ENCODE peak calls at places on chromosomes 7 and 10, in six cellular contexts. T is neuronal stem cell, S is nucleus accumbens, I is ELF-1, G is H9, P is testis. A is an unnamed sample.

GRCh38 chr10:86857097-86857825 is 100.2 kb downstream of the MMRN2 start:
- DNase-seq in T (no peak), S (no peak), I (no peak), G (peak), P (no peak), A (no peak)

GRCh38 chr7:607938-608337 is 88.3 kb upstream of the PDGFA start:
- DNase-seq in T (no peak), S (no peak), I (no peak), G (no peak), P (no peak), A (peak)

GRCh38 chr10:34250722-34251121 is 564.4 kb downstream of the PARD3 start:
- DNase-seq in T (no peak), S (no peak), I (no peak), G (no peak), P (no peak), A (no peak)

GRCh38 chr7:3917466-3917865 is 616.4 kb downstream of the SDK1 start:
- DNase-seq in T (no peak), S (no peak), I (no peak), G (no peak), P (no peak), A (no peak)

GRCh38 chr7:143487566-143487965 is 9.9 kb downstream of the TAS2R41 start:
- DNase-seq in T (no peak), S (no peak), I (no peak), G (no peak), P (peak), A (peak)

GRCh38 chr7:81690251-81690650 is 79.6 kb downstream of the HGF start:
- DNase-seq in T (no peak), S (no peak), I (peak), G (peak), P (no peak), A (no peak)

GRCh38 chr10:27207350-27207749 is 33.2 kb downstream of the ACBD5 start:
- DNase-seq in T (no peak), S (no peak), I (no peak), G (no peak), P (no peak), A (no peak)

GRCh38 chr10:123043409-123043925 is 34.7 kb downstream of the ACADSB start:
- DNase-seq in T (peak), S (peak), I (peak), G (peak), P (peak), A (peak)

GRCh38 chr7:157543791-157544190 is 207.0 kb downstream of the DNAJB6 start:
- DNase-seq in T (no peak), S (no peak), I (no peak), G (no peak), P (no peak), A (no peak)

GRCh38 chr10:7417103-7417623 is 6.3 kb upstream of the SFMBT2 start:
- DNase-seq in T (no peak), S (no peak), I (no peak), G (no peak), P (no peak), A (no peak)

GRCh38 chr10:110825510-110825909 is 46.2 kb upstream of the PDCD4 start:
- DNase-seq in T (no peak), S (no peak), I (no peak), G (no peak), P (no peak), A (no peak)

GRCh38 chr7:66315192-66315591 is 110.1 kb downstream of the TPST1 start:
- DNase-seq in T (no peak), S (no peak), I (no peak), G (no peak), P (no peak), A (no peak)

GRCh38 chr7:73452999-73453635 is 19.5 kb downstream of the FZD9 start:
- DNase-seq in T (no peak), S (no peak), I (no peak), G (no peak), P (no peak), A (no peak)

GRCh38 chr10:74047304-74047703 is 49.4 kb downstream of the VCL start:
- DNase-seq in T (no peak), S (no peak), I (no peak), G (no peak), P (no peak), A (no peak)

GRCh38 chr10:28545967-28546644 is 13.2 kb downstream of the WAC start:
- DNase-seq in T (no peak), S (no peak), I (no peak), G (no peak), P (no peak), A (no peak)

GRCh38 chr7:140214075-140214684 is 37.4 kb upstream of the KDM7A start:
- DNase-seq in T (no peak), S (no peak), I (no peak), G (no peak), P (no peak), A (peak)

GRCh38 chr10:104300736-104301292 is 31.8 kb downstream of the GSTO2 start:
- DNase-seq in T (no peak), S (peak), I (no peak), G (no peak), P (no peak), A (peak)

GRCh38 chr7:40733111-40733510 is 598.3 kb downstream of the SUGCT start:
- DNase-seq in T (no peak), S (no peak), I (peak), G (no peak), P (no peak), A (no peak)

GRCh38 chr7:155491812-155492211 is 33.9 kb downstream of the EN2 start:
- DNase-seq in T (no peak), S (no peak), I (no peak), G (no peak), P (no peak), A (no peak)

GRCh38 chr10:32692174-32692573 is 246.2 kb downstream of the CCDC7 start:
- DNase-seq in T (no peak), S (no peak), I (no peak), G (no peak), P (no peak), A (no peak)

GRCh38 chr7:43647772-43648643 is 65.1 kb downstream of the STK17A start:
- DNase-seq in T (no peak), S (peak), I (no peak), G (no peak), P (no peak), A (peak)

GRCh38 chr10:75542902-75543301 is 111.5 kb downstream of the LRMDA start:
- DNase-seq in T (no peak), S (peak), I (peak), G (peak), P (peak), A (no peak)

GRCh38 chr7:96344236-96344635 is 22.3 kb upstream of the SLC25A13 start:
- DNase-seq in T (no peak), S (no peak), I (no peak), G (no peak), P (no peak), A (no peak)

GRCh38 chr10:98316661-98317060 is 48.7 kb upstream of the LOXL4 start:
- DNase-seq in T (no peak), S (no peak), I (no peak), G (no peak), P (no peak), A (no peak)

GRCh38 chr7:132430863-132431822 is 145.1 kb downstream of the PLXNA4 start:
- DNase-seq in T (no peak), S (no peak), I (no peak), G (no peak), P (no peak), A (no peak)

GRCh38 chr7:110373514-110374258 is 717.2 kb upstream of the LRRN3 start:
- DNase-seq in T (no peak), S (no peak), I (no peak), G (no peak), P (no peak), A (peak)

GRCh38 chr7:92671502-92672169 is 81.4 kb upstream of the FAM133B start:
- DNase-seq in T (no peak), S (no peak), I (no peak), G (no peak), P (no peak), A (no peak)

GRCh38 chr7:50393547-50394252 is 56.5 kb downstream of the FIGNL1 start:
- DNase-seq in T (no peak), S (no peak), I (no peak), G (no peak), P (no peak), A (no peak)

GRCh38 chr7:22252886-22253536 is 103.9 kb downstream of the RAPGEF5 start:
- DNase-seq in T (no peak), S (peak), I (no peak), G (no peak), P (no peak), A (no peak)

GRCh38 chr7:2527505-2528464 is 8.2 kb downstream of the LFNG start:
- DNase-seq in T (no peak), S (no peak), I (no peak), G (no peak), P (no peak), A (peak)

GRCh38 chr10:36801660-36802059 is 323.7 kb upstream of the ANKRD30A start:
- DNase-seq in T (no peak), S (no peak), I (peak), G (no peak), P (no peak), A (no peak)

GRCh38 chr10:17453377-17454091 is 861 bp downstream of the ST8SIA6 start:
- DNase-seq in T (peak), S (no peak), I (peak), G (peak), P (peak), A (no peak)

GRCh38 chr7:4712371-4713182 is 30.5 kb downstream of the FOXK1 start:
- DNase-seq in T (no peak), S (no peak), I (no peak), G (no peak), P (no peak), A (peak)

GRCh38 chr10:49281461-49281860 is 17.5 kb upstream of the C10orf71 start:
- DNase-seq in T (no peak), S (no peak), I (no peak), G (peak), P (peak), A (no peak)

A was measured in DMS79 treated with DMSO at 0.1 percent for 48 hours.